ENCODE peak calls at places on chromosomes 1 and 21, in four cellular contexts. S, X, A and E are unnamed samples.

GRCh38 chr1:13792429-13792828 is 92.4 kb downstream of the PRDM2 start:
- DNase-seq in S (no peak), X (no peak), A (no peak), E (no peak)

GRCh38 chr1:6704746-6705145 is 3.1 kb upstream of the DNAJC11 start:
- DNase-seq in S (no peak), X (no peak), A (no peak), E (no peak)

GRCh38 chr1:180560868-180561600 is 2.3 kb downstream of the OVAAL start:
- DNase-seq in S (no peak), X (no peak), A (no peak), E (no peak)

GRCh38 chr1:61818992-61819391 is 76.7 kb downstream of the PATJ start:
- DNase-seq in S (no peak), X (no peak), A (no peak), E (no peak)

GRCh38 chr1:10730985-10731384 is 65.5 kb downstream of the CASZ1 start:
- DNase-seq in S (peak; percentile 82), X (peak; percentile 78), A (peak; percentile 64), E (no peak)

GRCh38 chr1:115432061-115432460 is 94.0 kb upstream of the NGF start:
- DNase-seq in S (no peak), X (no peak), A (no peak), E (no peak)

GRCh38 chr1:218837051-218837450 is 336.6 kb upstream of the LYPLAL1 start:
- DNase-seq in S (no peak), X (no peak), A (no peak), E (no peak)

GRCh38 chr21:14533555-14534400 is 12.3 kb downstream of the SAMSN1 start:
- DNase-seq in S (peak; percentile 50), X (no peak), A (peak; percentile 67), E (no peak)

GRCh38 chr1:164801246-164801731 is 242.3 kb downstream of the PBX1 start:
- DNase-seq in S (no peak), X (no peak), A (no peak), E (no peak)

GRCh38 chr1:164648211-164649080 is 89.5 kb downstream of the PBX1 start:
- DNase-seq in S (no peak), X (no peak), A (no peak), E (no peak)

GRCh38 chr1:184748767-184749166 is 5.9 kb downstream of the EDEM3 start:
- DNase-seq in S (no peak), X (no peak), A (no peak), E (no peak)

GRCh38 chr21:26169611-26170470 is 729 bp downstream of the APP start:
- DNase-seq in S (no peak), X (no peak), A (peak; percentile 16), E (peak; percentile 10)

GRCh38 chr21:42839271-42840231 is 39.8 kb downstream of the WDR4 start:
- DNase-seq in S (no peak), X (no peak), A (no peak), E (no peak)

GRCh38 chr21:36423772-36424433 is 38.7 kb downstream of the CHAF1B start:
- DNase-seq in S (no peak), X (no peak), A (no peak), E (no peak)

GRCh38 chr1:23791434-23792047 is 596 bp downstream of the LYPLA2 start:
- DNase-seq in S (no peak), X (no peak), A (no peak), E (peak; percentile 73)

GRCh38 chr1:39509360-39510009 is 18.0 kb downstream of the BMP8A start:
- DNase-seq in S (no peak), X (no peak), A (no peak), E (no peak)

GRCh38 chr1:162892916-162893714 is 32.1 kb upstream of the CCDC190 start:
- DNase-seq in S (no peak), X (peak; percentile 88), A (no peak), E (no peak)

GRCh38 chr1:200739499-200740290 is 1.0 kb downstream of the CAMSAP2 start:
- DNase-seq in S (no peak), X (peak; percentile 3), A (no peak), E (peak; percentile 63)

GRCh38 chr1:32894019-32894600 is 7.1 kb downstream of the TMEM54 start:
- DNase-seq in S (no peak), X (no peak), A (no peak), E (no peak)

GRCh38 chr21:45029968-45030636 is 44.3 kb upstream of the ADARB1 start:
- DNase-seq in S (no peak), X (no peak), A (no peak), E (no peak)

GRCh38 chr1:44553771-44554170 is 120.5 kb downstream of the TMEM53 start:
- DNase-seq in S (no peak), X (no peak), A (peak; percentile 36), E (no peak)

GRCh38 chr1:9397984-9398526 is 105.4 kb downstream of the SPSB1 start:
- DNase-seq in S (no peak), X (no peak), A (no peak), E (no peak)

GRCh38 chr1:234553241-234554156 is 56.5 kb downstream of the IRF2BP2 start:
- DNase-seq in S (no peak), X (no peak), A (no peak), E (peak; percentile 60)

GRCh38 chr21:45865106-45865835 is 116.3 kb upstream of the COL6A1 start:
- DNase-seq in S (no peak), X (no peak), A (no peak), E (no peak)

GRCh38 chr1:162139398-162139685 is 69.9 kb downstream of the NOS1AP start:
- DNase-seq in S (no peak), X (peak; percentile 72), A (no peak), E (no peak)

GRCh38 chr1:27152004-27152828 is 2.7 kb downstream of the SLC9A1 start:
- DNase-seq in S (no peak), X (no peak), A (no peak), E (no peak)

GRCh38 chr1:200990114-200990513 is 33.4 kb downstream of the KIF21B start:
- DNase-seq in S (no peak), X (no peak), A (no peak), E (no peak)

GRCh38 chr21:36757246-36757645 is 58.3 kb downstream of the SIM2 start:
- DNase-seq in S (no peak), X (no peak), A (no peak), E (no peak)

GRCh38 chr1:211336161-211336560 is 9.5 kb downstream of the TRAF5 start:
- DNase-seq in S (no peak), X (no peak), A (no peak), E (no peak)

GRCh38 chr1:213564215-213564659 is 423.5 kb upstream of the PROX1 start:
- DNase-seq in S (no peak), X (peak; percentile 79), A (peak; percentile 12), E (peak; percentile 18)

GRCh38 chr1:55522353-55522903 is 307.3 kb upstream of the USP24 start:
- DNase-seq in S (no peak), X (no peak), A (no peak), E (no peak)

GRCh38 chr1:33168556-33169289 is 13.1 kb downstream of the TRIM62 start:
- DNase-seq in S (no peak), X (no peak), A (no peak), E (no peak)

GRCh38 chr1:6460349-6461236 is 5.4 kb downstream of the TNFRSF25 start:
- DNase-seq in S (no peak), X (no peak), A (no peak), E (no peak)

GRCh38 chr1:41102208-41102607 is 80.7 kb upstream of the SLFNL1 start:
- DNase-seq in S (no peak), X (no peak), A (no peak), E (no peak)

DNA sequence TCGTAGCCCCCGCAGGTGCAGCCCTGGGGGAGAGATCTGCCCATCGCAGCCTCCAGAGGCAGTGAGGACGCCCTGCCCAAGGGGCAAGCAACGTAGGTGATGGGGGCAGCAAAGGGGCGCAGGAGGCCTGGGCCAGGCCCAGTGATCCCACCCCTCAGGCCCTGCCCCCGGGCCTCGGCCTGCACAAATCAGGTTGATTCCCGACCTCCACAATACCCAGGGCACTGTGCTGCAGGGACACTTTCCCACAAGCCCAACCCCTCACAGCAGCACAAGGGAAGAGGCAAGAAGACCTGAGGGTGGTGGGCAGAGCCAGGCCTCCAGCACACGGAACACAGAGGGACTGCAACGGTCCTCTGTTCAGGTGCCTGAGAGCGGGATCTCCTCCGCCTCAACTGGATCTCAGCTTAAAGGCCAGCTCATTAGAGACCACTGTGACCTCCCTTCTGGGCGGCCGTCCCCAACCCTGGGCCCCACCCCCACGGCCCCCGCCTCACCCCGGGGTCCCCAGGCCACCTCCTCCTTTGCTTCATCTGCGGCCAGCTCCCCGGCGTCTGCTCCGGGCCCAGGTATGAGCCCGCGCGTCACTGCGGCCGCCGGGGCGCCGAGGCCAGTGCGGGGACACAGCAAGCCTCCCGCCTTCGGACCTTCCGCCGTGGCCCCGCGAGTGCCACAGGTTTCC is 789 bp upstream of the ARF1 start:
- DNase-seq in S (no peak), X (no peak), A (no peak), E (peak; percentile 59)
- TF ChIP-seq TCF7L2 in S (no peak), X (no peak), A (no peak), E (no peak)

DNA sequence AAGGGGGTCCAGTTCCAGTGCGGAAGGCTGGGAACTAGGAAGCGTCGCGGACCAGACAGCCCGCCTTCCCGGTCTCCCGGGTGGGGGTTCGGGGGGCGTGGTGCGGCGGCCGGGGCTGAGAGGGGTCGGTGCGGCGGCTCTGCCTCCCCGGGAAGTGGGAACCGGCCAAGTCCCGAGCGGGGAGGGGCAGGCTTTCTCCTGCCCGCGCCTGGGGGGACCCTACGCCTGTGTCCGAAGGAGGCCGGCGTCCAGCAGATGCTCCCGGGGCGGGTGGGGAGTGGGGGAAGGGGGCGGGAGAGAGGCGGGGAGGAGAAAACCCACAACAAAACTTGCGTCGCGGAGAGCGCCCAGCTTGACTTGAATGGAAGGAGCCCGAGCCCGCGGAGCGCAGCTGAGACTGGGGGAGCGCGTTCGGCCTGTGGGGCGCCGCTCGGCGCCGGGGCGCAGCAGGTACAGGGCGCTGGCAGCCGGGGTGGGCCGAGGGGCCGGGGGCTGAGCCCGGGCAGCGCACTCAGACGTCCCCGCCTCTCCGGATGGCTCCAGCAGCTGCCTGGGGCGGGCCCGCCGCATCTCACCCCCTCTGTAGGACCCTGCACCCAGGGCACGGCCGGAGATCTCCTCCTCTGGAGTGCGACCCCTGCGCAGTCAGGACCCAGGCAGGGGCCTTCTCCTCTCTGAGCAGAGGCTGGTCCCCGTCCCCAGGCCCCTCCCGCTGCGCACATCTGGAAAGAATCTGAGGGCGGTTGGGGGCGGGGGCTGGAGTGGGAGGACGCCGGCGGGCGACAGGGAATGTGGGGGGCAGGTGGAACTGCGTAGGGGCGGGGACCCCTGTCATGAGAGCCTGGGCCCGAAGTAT is at the start of gene PODN:
- DNase-seq in S (no peak), X (no peak), A (no peak), E (no peak)
- TF ChIP-seq TCF7L2 in S (no peak), X (no peak), A (no peak), E (no peak)

GRCh38 chr1:160618327-160618726 is 28.5 kb downstream of the SLAMF1 start:
- DNase-seq in S (no peak), X (no peak), A (no peak), E (no peak)
- TF ChIP-seq TCF7L2 in S (no peak), X (no peak), A (no peak), E (no peak)

GRCh38 chr21:32593690-32594089 is 8.4 kb upstream of the TCP10L start:
- DNase-seq in S (no peak), X (no peak), A (no peak), E (no peak)
- TF ChIP-seq TCF7L2 in S (no peak), X (no peak), A (no peak), E (no peak)

GRCh38 chr1:204254031-204254661 is 40.4 kb upstream of the GOLT1A start:
- DNase-seq in S (no peak), X (peak; percentile 97), A (no peak), E (no peak)
- TF ChIP-seq TCF7L2 in S (no peak), X (no peak), A (no peak), E (no peak)

DNA sequence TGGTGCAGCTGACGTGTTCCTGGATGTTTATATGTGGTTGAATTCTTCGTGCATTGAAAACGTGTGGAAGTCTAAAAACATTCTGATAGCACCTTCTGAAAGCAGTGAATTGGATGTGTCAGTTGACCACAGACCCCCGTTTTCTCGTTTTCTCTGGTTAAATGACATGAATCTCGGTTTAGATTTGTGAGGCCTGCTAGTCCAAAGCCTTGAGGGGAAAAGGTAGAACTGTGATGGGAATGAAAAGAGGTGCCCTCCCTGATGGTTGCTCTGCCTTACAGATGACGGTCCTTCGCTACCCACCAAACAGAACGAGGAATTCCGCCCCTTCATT is 8.9 kb downstream of the RER1 start:
- DNase-seq in S (no peak), X (no peak), A (no peak), E (no peak)
- TF ChIP-seq TCF7L2 in S (no peak), X (no peak), A (no peak), E (no peak)